ENCODE peak calls at places on chromosomes 5 and 9, in four cellular contexts. One of them, this sample, is unnamed.

GRCh38 chr9:123796073-123796472 is 133.9 kb downstream of the DENND1A start:
- DNase-seq in PC-3: no peak
- DNase-seq in transverse colon: no peak
- DNase-seq in heart left ventricle: no peak
- DNase-seq in this sample: no peak

GRCh38 chr9:93089481-93089991 is 6.5 kb upstream of the CARD19 start:
- DNase-seq in PC-3: no peak
- DNase-seq in transverse colon: no peak
- DNase-seq in heart left ventricle: peak; percentile 11
- DNase-seq in this sample: no peak

GRCh38 chr5:68424799-68425537 is 209.4 kb downstream of the PIK3R1 start:
- DNase-seq in PC-3: peak; percentile 60
- DNase-seq in transverse colon: no peak
- DNase-seq in heart left ventricle: no peak
- DNase-seq in this sample: no peak

GRCh38 chr5:124649548-124650501 is 96.6 kb downstream of the ZNF608 start:
- DNase-seq in PC-3: peak; percentile 70
- DNase-seq in transverse colon: peak; percentile 84
- DNase-seq in heart left ventricle: peak; percentile 76
- DNase-seq in this sample: no peak

GRCh38 chr9:121226186-121226585 is 24.5 kb upstream of the RAB14 start:
- DNase-seq in PC-3: peak; percentile 45
- DNase-seq in transverse colon: no peak
- DNase-seq in heart left ventricle: no peak
- DNase-seq in this sample: no peak

GRCh38 chr9:37967272-37967581 is 63.3 kb upstream of the SLC25A51 start:
- DNase-seq in PC-3: no peak
- DNase-seq in transverse colon: no peak
- DNase-seq in heart left ventricle: no peak
- DNase-seq in this sample: no peak

GRCh38 chr9:72254881-72255545 is 105.8 kb downstream of the GDA start:
- DNase-seq in PC-3: no peak
- DNase-seq in transverse colon: no peak
- DNase-seq in heart left ventricle: no peak
- DNase-seq in this sample: no peak

GRCh38 chr5:5126444-5126843 is 13.7 kb upstream of the ADAMTS16 start:
- DNase-seq in PC-3: peak; percentile 76
- DNase-seq in transverse colon: no peak
- DNase-seq in heart left ventricle: no peak
- DNase-seq in this sample: peak; percentile 44

GRCh38 chr9:14211564-14211963 is 102.4 kb downstream of the NFIB start:
- DNase-seq in PC-3: no peak
- DNase-seq in transverse colon: no peak
- DNase-seq in heart left ventricle: no peak
- DNase-seq in this sample: no peak

GRCh38 chr9:134379774-134380431 is 53.6 kb downstream of the RXRA start:
- DNase-seq in PC-3: peak; percentile 83
- DNase-seq in transverse colon: no peak
- DNase-seq in heart left ventricle: no peak
- DNase-seq in this sample: no peak

GRCh38 chr5:16585028-16585667 is 31.6 kb downstream of the RETREG1 start:
- DNase-seq in PC-3: peak; percentile 51
- DNase-seq in transverse colon: no peak
- DNase-seq in heart left ventricle: no peak
- DNase-seq in this sample: no peak
- TF ChIP-seq CTCF in PC-3: peak; percentile 91
- TF ChIP-seq CTCF in transverse colon: peak; percentile 43
- TF ChIP-seq CTCF in heart left ventricle: peak; percentile 35
- TF ChIP-seq CTCF in this sample: peak; percentile 78

DNA sequence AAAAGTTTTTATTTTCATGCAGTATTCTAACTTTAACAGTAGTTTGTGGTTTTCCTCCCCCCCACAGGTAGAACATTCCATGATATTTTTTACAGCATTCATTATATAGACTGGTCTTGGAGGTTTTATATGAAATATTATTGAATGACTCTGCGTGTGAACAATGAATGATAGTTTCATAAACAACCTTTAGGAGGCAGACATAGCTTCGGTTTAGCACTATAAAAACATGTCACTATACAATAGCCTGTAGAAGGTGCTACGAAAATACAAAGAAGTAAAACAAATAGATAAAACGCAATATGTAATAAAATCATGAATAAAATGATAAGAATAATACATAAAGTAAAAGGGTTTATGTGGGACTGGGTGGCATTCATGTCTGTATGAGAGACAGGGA is 8.5 kb downstream of the KLF4 start:
- DNase-seq in PC-3: peak; percentile 38
- DNase-seq in transverse colon: no peak
- DNase-seq in heart left ventricle: no peak
- DNase-seq in this sample: no peak
- TF ChIP-seq CTCF in PC-3: peak; percentile 51
- TF ChIP-seq CTCF in transverse colon: peak; percentile 51
- TF ChIP-seq CTCF in heart left ventricle: no peak
- TF ChIP-seq CTCF in this sample: no peak

DNA sequence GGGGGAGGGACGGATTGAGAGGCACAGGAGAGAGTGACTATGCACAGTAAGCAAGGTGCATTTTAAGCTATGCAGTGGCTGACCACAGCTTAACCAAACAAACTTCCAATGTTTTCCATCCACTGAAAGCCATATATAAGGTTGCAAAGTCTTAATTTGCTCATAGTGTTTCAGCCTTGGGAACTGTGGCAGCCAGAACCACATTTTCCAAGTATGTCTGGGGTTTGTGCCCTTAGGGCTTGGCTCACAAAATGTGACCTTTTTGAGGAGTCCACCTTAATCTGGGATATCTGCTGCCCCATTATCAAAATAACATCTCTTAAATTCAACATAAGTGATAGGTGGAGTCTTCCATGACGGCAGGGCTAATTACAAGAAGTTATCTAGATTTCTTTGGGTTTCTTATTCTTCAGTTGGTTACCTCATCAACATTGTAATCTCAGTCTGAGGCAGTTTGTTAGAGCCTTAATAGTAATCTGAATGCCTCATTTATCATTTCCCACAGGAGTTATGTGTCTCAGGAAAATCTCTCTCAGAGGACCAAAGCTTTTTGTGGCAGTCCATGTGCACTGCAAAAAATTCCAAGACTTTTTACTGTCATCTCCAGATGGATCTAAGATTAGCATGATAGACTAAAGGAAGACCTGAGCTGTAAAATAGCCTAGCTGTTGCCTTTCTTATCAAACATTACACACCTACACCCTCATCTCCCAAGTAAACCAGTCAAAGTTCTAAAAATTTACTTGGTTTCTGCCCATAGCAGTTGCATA is 15.2 kb upstream of the UBQLN1 start:
- DNase-seq in PC-3: no peak
- DNase-seq in transverse colon: no peak
- DNase-seq in heart left ventricle: no peak
- DNase-seq in this sample: no peak
- TF ChIP-seq CTCF in PC-3: no peak
- TF ChIP-seq CTCF in transverse colon: no peak
- TF ChIP-seq CTCF in heart left ventricle: no peak
- TF ChIP-seq CTCF in this sample: no peak

GRCh38 chr9:86488345-86488744 is 134.1 kb upstream of the TUT7 start:
- DNase-seq in PC-3: no peak
- DNase-seq in transverse colon: no peak
- DNase-seq in heart left ventricle: no peak
- DNase-seq in this sample: no peak

GRCh38 chr9:86491634-86492266 is 137.5 kb upstream of the TUT7 start:
- DNase-seq in PC-3: no peak
- DNase-seq in transverse colon: no peak
- DNase-seq in heart left ventricle: no peak
- DNase-seq in this sample: no peak

GRCh38 chr9:86487222-86487841 is 133.1 kb upstream of the TUT7 start:
- DNase-seq in PC-3: peak; percentile 44
- DNase-seq in transverse colon: no peak
- DNase-seq in heart left ventricle: no peak
- DNase-seq in this sample: peak; percentile 23

GRCh38 chr9:86485359-86485758 is 131.1 kb upstream of the TUT7 start:
- DNase-seq in PC-3: no peak
- DNase-seq in transverse colon: no peak
- DNase-seq in heart left ventricle: no peak
- DNase-seq in this sample: no peak

DNA sequence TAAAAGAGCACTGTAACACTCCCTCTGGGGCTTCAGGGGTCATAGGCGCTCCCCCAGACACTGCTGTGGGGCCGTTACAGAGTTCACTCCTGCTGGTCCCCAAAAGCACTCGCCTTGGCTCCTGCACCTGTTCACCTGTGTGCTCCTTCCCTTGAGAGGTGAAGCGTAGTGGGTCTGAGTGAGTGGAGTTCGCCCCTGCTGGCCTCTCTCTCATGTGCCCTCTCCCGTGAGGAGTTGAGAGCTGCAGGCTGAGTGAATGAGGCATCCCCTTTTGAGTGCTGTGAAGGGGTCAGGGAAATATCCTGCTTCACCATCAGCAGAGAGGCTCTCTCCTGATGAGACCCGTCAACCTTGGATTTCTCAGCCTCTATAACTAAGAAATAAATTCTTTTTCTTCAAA is 134.6 kb upstream of the TUT7 start:
- DNase-seq in PC-3: no peak
- DNase-seq in transverse colon: no peak
- DNase-seq in heart left ventricle: no peak
- DNase-seq in this sample: no peak
- TF ChIP-seq CTCF in PC-3: no peak
- TF ChIP-seq CTCF in transverse colon: no peak
- TF ChIP-seq CTCF in heart left ventricle: no peak
- TF ChIP-seq CTCF in this sample: no peak

GRCh38 chr5:126117044-126117443 is 306.2 kb upstream of the GRAMD2B start:
- DNase-seq in PC-3: no peak
- DNase-seq in transverse colon: no peak
- DNase-seq in heart left ventricle: no peak
- DNase-seq in this sample: no peak
- TF ChIP-seq CTCF in PC-3: no peak
- TF ChIP-seq CTCF in transverse colon: no peak
- TF ChIP-seq CTCF in heart left ventricle: no peak
- TF ChIP-seq CTCF in this sample: no peak

GRCh38 chr9:99590879-99591278 is 230.8 kb upstream of the NR4A3 start:
- DNase-seq in PC-3: no peak
- DNase-seq in transverse colon: no peak
- DNase-seq in heart left ventricle: no peak
- DNase-seq in this sample: no peak
- TF ChIP-seq CTCF in PC-3: no peak
- TF ChIP-seq CTCF in transverse colon: no peak
- TF ChIP-seq CTCF in heart left ventricle: no peak
- TF ChIP-seq CTCF in this sample: no peak

DNA sequence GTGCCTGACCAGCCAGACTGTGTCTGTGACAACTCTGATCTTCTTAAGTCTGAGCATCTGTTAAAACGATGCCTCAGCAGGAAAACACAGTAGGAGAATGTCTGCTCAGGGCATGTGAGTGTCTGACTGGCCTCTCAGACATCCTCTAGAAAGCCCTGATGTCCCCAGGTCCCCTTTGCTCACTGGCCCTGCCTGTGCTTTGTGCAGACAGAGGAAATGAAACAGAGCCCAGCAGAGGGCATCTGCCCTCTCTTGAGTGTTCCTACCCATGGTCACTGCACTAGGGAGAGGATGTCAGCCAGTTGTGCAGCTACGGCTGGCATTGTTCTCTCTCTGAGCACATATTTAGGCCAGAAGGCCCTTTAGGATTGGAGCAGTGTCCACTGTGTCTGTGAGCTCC is 56.9 kb downstream of the TRPC7 start:
- DNase-seq in PC-3: peak; percentile 9
- DNase-seq in transverse colon: no peak
- DNase-seq in heart left ventricle: no peak
- DNase-seq in this sample: no peak
- TF ChIP-seq CTCF in PC-3: no peak
- TF ChIP-seq CTCF in transverse colon: no peak
- TF ChIP-seq CTCF in heart left ventricle: no peak
- TF ChIP-seq CTCF in this sample: peak; percentile 38

This sample was measured in keratinocyte.